ENCODE peak calls at places on chromosomes 6 and 20, in nine cellular contexts. O, J, Q, H, Y, S, P, V and Z are unnamed samples.

GRCh38 chr20:45934046-45934586 is 367 bp upstream of the PCIF1 start:
- DNase-seq in P (peak), Q (no peak), Y (peak), O (peak), V (no peak), J (peak), H (peak), S (no peak), Z (peak)

GRCh38 chr6:106253194-106253593 is 72.4 kb downstream of the ATG5 start:
- DNase-seq in Y (peak), J (no peak), H (no peak), P (peak), V (no peak), O (no peak), S (no peak), Q (no peak), Z (peak)

GRCh38 chr6:161660666-161661571 is 387.1 kb upstream of the AGPAT4 start:
- DNase-seq in H (no peak), Q (no peak), O (no peak), V (no peak), P (no peak), S (no peak), J (no peak), Y (no peak), Z (peak)

GRCh38 chr6:152471459-152472070 is 165.6 kb downstream of the SYNE1 start:
- DNase-seq in P (peak), H (no peak), Q (no peak), O (no peak), Y (no peak), J (no peak), S (no peak), V (no peak), Z (no peak)

GRCh38 chr6:160088069-160088773 is 33.4 kb upstream of the SLC22A1 start:
- DNase-seq in H (peak), J (peak), P (peak), V (peak), Q (no peak), S (peak), O (peak), Y (peak), Z (peak)

GRCh38 chr20:17468073-17468840 is 62.9 kb downstream of the BFSP1 start:
- DNase-seq in Q (no peak), O (no peak), H (no peak), V (no peak), P (no peak), Y (no peak), J (no peak), S (no peak), Z (no peak)

GRCh38 chr6:69584913-69585729 is 211.7 kb downstream of the LMBRD1 start:
- DNase-seq in H (no peak), O (no peak), Q (no peak), P (no peak), J (no peak), Y (peak), S (no peak), V (no peak), Z (no peak)

GRCh38 chr20:25295386-25296093 is 47.7 kb downstream of the PYGB start:
- DNase-seq in P (no peak), O (peak), Y (no peak), V (no peak), H (peak), J (peak), S (no peak), Q (no peak), Z (no peak)

GRCh38 chr20:47500554-47500953 is 1.1 kb upstream of the NCOA3 start:
- DNase-seq in Y (no peak), H (no peak), S (no peak), V (no peak), O (no peak), Q (no peak), J (no peak), P (no peak), Z (no peak)

GRCh38 chr20:31707994-31708744 is 14.5 kb downstream of the BCL2L1 start:
- DNase-seq in Q (no peak), O (peak), S (no peak), J (peak), H (peak), P (no peak), Y (no peak), V (no peak), Z (peak)

GRCh38 chr6:166958926-166959861 is 2.8 kb upstream of the RNASET2 start:
- DNase-seq in P (no peak), S (no peak), O (no peak), H (peak), Y (no peak), J (no peak), Q (no peak), V (no peak), Z (no peak)

GRCh38 chr6:13711726-13712484 is at the start of gene RANBP9:
- DNase-seq in J (peak), O (peak), H (peak), Q (peak), S (peak), Y (peak), P (peak), V (peak), Z (peak)

GRCh38 chr6:13049666-13050254 is 278.6 kb downstream of the TBC1D7 start:
- DNase-seq in S (no peak), Q (no peak), H (no peak), O (no peak), J (no peak), Y (no peak), P (no peak), V (no peak), Z (no peak)

GRCh38 chr6:16872543-16873230 is 111.4 kb upstream of the ATXN1 start:
- DNase-seq in V (no peak), J (no peak), H (no peak), O (no peak), Q (no peak), S (no peak), Y (no peak), P (no peak), Z (no peak)

GRCh38 chr20:57199656-57200405 is 66.6 kb downstream of the BMP7 start:
- DNase-seq in P (no peak), V (no peak), Q (no peak), H (no peak), O (no peak), Y (no peak), S (no peak), J (no peak), Z (peak)

GRCh38 chr6:37690964-37691735 is 6.5 kb downstream of the MDGA1 start:
- DNase-seq in O (no peak), P (peak), Q (no peak), Y (peak), H (no peak), S (no peak), V (no peak), J (no peak), Z (peak)

GRCh38 chr6:168929871-168930450 is 323.7 kb downstream of the THBS2 start:
- DNase-seq in S (no peak), Q (no peak), P (no peak), H (no peak), O (no peak), V (no peak), J (no peak), Y (no peak), Z (no peak)

GRCh38 chr6:36735110-36735971 is 37.7 kb downstream of the RAB44 start:
- DNase-seq in Q (no peak), P (peak), S (no peak), H (peak), O (peak), J (peak), Y (peak), V (peak), Z (peak)

GRCh38 chr20:57840066-57840465 is 130.3 kb upstream of the PMEPA1 start:
- DNase-seq in H (no peak), O (no peak), Y (no peak), V (no peak), Q (no peak), P (no peak), J (no peak), S (no peak), Z (no peak)

GRCh38 chr20:57772349-57772964 is 62.6 kb upstream of the PMEPA1 start:
- DNase-seq in P (peak), Y (peak), J (peak), S (no peak), V (no peak), H (no peak), Q (peak), O (no peak), Z (peak)

GRCh38 chr20:46129955-46130481 is 11.9 kb downstream of the CD40 start:
- DNase-seq in O (no peak), P (no peak), H (no peak), V (no peak), Y (no peak), J (no peak), Q (no peak), S (no peak), Z (no peak)

GRCh38 chr20:33770005-33770404 is 38.2 kb downstream of the ZNF341 start:
- DNase-seq in H (peak), V (no peak), O (peak), Q (no peak), Y (no peak), J (no peak), S (no peak), P (no peak), Z (no peak)

GRCh38 chr6:112372213-112372806 is 25.2 kb downstream of the RFPL4B start:
- DNase-seq in V (no peak), O (no peak), J (no peak), P (peak), Q (no peak), Y (peak), H (no peak), S (no peak), Z (peak)

GRCh38 chr6:24910850-24911712 is 24.7 kb downstream of the RIPOR2 start:
- DNase-seq in S (peak), P (peak), Y (peak), H (peak), J (peak), V (peak), O (peak), Q (peak), Z (peak)

GRCh38 chr20:63531686-63532448 is 5.3 kb downstream of the PTK6 start:
- DNase-seq in H (no peak), Y (no peak), V (no peak), P (no peak), S (no peak), J (no peak), O (no peak), Q (no peak), Z (no peak)

GRCh38 chr20:58702859-58703648 is 10.5 kb downstream of the NPEPL1 start:
- DNase-seq in O (no peak), V (peak), H (no peak), Q (no peak), Y (no peak), P (no peak), J (no peak), S (no peak), Z (no peak)

GRCh38 chr6:56517155-56517745 is 125.4 kb downstream of the DST start:
- DNase-seq in J (no peak), O (no peak), V (no peak), Q (no peak), P (peak), H (no peak), Y (no peak), S (no peak), Z (no peak)

GRCh38 chr6:13429406-13429753 is 58.0 kb downstream of the GFOD1 start:
- DNase-seq in P (no peak), J (no peak), V (no peak), S (no peak), H (no peak), O (no peak), Q (no peak), Y (no peak), Z (no peak)

GRCh38 chr6:167761794-167762258 is 64.9 kb upstream of the AFDN start:
- DNase-seq in P (no peak), H (no peak), O (no peak), Y (no peak), V (no peak), Q (no peak), S (no peak), J (no peak), Z (no peak)

GRCh38 chr6:37303891-37304503 is 46.1 kb upstream of the TMEM217 start:
- DNase-seq in S (no peak), V (no peak), J (no peak), Y (peak), O (no peak), P (peak), H (no peak), Q (no peak), Z (peak)

GRCh38 chr6:113591896-113592827 is 265.0 kb upstream of the MARCKS start:
- DNase-seq in Y (no peak), V (no peak), S (no peak), Q (no peak), O (no peak), J (no peak), H (peak), P (peak), Z (no peak)

GRCh38 chr20:31833130-31833930 is 12.1 kb downstream of the FOXS1 start:
- DNase-seq in H (peak), Q (peak), O (peak), Y (no peak), P (peak), S (peak), J (no peak), V (peak), Z (peak)

GRCh38 chr20:31720486-31721407 is 1.9 kb downstream of the BCL2L1 start:
- DNase-seq in V (no peak), Q (no peak), Y (no peak), J (no peak), P (no peak), S (no peak), O (no peak), H (peak), Z (peak)

GRCh38 chr6:18823782-18824386 is 436.7 kb downstream of the RNF144B start:
- DNase-seq in Q (no peak), H (peak), Y (peak), J (no peak), O (no peak), V (no peak), S (no peak), P (peak), Z (peak)

GRCh38 chr20:52402514-52402913 is 210.9 kb upstream of the ZFP64 start:
- DNase-seq in V (no peak), O (no peak), P (no peak), Q (no peak), J (no peak), S (no peak), Y (no peak), H (no peak), Z (no peak)

GRCh38 chr6:19812512-19813119 is 24.6 kb upstream of the ID4 start:
- DNase-seq in Q (no peak), S (no peak), Y (peak), J (no peak), H (peak), O (no peak), P (peak), V (no peak), Z (peak)

DNA sequence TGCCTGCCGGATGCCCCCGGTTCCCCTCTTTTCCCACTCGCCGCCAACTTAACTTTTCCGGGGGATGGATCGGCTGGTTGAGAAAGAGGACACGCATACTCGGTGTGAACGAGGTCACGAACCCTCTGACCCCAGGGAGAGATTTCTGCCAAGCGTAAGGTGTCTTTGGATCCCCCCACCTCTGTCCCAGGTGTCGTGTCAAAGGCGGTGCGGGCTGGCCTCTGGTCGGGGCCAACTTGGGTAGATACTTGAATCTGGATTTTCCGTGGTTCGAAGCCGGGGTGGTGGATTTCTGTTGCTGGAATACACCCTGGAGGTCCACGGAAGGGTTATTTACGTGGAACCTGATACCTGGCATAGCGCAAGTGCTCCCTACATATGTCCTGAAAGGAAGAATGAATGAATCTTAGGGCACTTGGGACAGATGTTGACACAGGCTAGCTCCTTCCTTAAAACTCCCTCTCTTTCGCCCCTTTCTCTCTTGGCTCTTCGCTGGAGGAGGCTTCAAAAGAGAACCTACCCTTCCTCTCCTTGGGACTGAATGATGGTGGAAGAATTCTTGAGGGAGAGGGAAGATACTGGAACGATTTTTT is 1.0 kb downstream of the DOK5 start:
- DNase-seq in H (no peak), S (no peak), V (peak), Y (no peak), Q (no peak), P (no peak), O (no peak), J (no peak), Z (no peak)
- H3K27ac ChIP-seq in H (no peak), S (no peak), V (no peak), Y (peak), Q (no peak), P (no peak), O (peak), J (no peak), Z (no peak)

DNA sequence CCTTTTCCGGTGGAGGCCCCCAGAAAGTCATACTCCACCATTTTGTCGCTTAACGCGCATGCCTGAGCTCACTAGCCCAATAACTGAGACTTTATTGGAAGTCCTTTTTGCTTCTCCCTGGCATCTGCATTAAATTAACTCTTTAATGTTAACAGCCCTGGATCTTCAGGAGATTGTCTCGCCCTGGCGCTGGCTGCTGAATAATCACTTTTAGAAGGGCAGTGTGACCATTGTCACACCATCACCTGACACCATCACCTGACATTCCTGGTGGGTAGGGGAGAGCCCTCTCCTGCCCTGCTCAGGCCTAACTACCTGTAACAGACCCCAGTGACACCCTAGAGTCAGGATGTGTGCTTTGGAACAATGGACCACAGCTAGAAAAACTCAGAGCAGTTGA is 115.5 kb upstream of the SNX9 start:
- DNase-seq in Y (no peak), Q (no peak), S (no peak), V (no peak), P (no peak), J (no peak), H (no peak), O (no peak), Z (no peak)
- H3K27ac ChIP-seq in Y (no peak), Q (no peak), S (no peak), V (no peak), P (no peak), J (no peak), H (no peak), O (no peak), Z (no peak)

GRCh38 chr6:23454090-23454998 is 671.7 kb upstream of the NRSN1 start:
- DNase-seq in P (peak), H (no peak), Q (no peak), S (no peak), O (no peak), V (no peak), Y (peak), J (no peak), Z (peak)

GRCh38 chr6:23456396-23456795 is 669.6 kb upstream of the NRSN1 start:
- DNase-seq in V (no peak), P (peak), O (no peak), H (no peak), J (no peak), S (no peak), Y (no peak), Q (no peak), Z (no peak)

GRCh38 chr6:23457321-23457720 is 668.7 kb upstream of the NRSN1 start:
- DNase-seq in O (no peak), Q (no peak), S (no peak), V (no peak), P (no peak), H (no peak), J (no peak), Y (no peak), Z (peak)

DNA sequence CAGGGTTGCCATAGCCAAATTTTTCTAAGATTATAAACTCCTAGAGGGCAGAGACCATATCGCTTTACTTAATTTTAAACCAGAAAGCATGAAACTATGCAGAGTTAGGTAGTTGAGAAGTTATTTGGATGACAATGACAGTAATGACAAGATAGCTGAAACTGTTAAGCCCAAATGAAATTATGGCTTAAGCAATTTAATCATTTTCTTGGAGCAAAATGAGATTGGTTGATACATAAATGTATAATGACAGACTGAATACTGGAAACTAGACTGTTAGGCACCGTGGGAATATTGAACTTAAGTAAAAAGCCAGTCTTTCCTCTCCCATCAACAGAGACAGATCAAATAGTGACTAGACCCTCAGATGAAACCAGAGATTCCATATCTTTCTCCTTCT is 670.3 kb upstream of the NRSN1 start:
- DNase-seq in Y (no peak), O (no peak), V (no peak), H (no peak), P (no peak), J (no peak), Q (no peak), S (no peak), Z (no peak)
- H3K27ac ChIP-seq in Y (no peak), O (no peak), V (no peak), H (no peak), P (no peak), J (no peak), Q (no peak), S (no peak), Z (no peak)

DNA sequence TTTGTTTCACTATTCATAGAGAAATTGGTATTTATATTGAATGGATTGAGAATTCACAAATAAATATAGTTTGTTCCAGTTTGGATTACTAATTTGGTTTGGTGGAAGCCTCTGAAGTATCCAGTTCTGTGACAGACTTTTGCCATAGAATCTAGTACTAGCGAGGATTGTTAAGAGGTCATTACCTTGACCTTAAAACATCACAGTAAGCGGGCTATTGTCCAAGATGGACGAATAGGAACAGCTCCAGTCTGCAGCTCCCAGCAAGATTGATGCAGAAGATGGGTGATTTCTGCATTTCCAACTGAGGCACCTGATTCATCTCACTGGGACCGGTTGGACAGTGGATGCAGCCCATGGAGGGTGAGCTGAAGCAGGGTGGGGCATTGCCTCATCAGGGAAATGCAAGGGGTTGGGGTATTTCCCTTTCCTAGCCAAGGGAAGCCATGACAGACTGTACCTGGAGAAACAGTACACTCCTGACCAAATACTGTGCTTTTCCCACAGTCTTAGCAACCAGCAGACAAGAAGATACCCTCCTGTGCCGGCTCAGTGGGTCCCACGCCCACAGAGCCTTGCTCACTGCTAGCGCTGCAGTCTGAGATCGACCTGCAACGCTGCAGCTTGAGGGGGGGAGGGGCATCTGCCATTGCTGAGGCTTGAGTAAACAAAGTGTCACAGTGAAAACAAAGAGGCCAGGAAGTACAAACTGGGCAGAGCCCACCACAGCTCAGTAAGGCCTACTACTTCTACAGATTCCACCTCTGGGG is 66.4 kb upstream of the NEDD9 start:
- DNase-seq in Q (no peak), P (no peak), O (no peak), S (no peak), Y (peak), H (peak), J (no peak), V (no peak), Z (peak)
- H3K27ac ChIP-seq in Q (no peak), P (no peak), O (no peak), S (no peak), Y (no peak), H (no peak), J (no peak), V (no peak), Z (no peak)